ENCODE peak calls at places on chromosome 15, in eight cellular contexts. M is T-helper 9 cell; B is EL; W is AG04449; Z is retina; Q is GM10248; K is stimulated activated CD4-positive, alpha-beta T cell treated with anti-CD3 and anti-CD28 coated beads, Interleukin-15, amount 100 ng/mL, for 24 hours; G is endodermal cell. P is an unnamed sample.

GRCh38 chr15:78369161-78369560 is 29.0 kb downstream of the CRABP1 start:
- DNase-seq in M (no peak), B (no peak), W (no peak), Z (peak; percentile 27), Q (no peak), K (no peak), G (no peak), P (no peak)

GRCh38 chr15:67077641-67078215 is 12.3 kb downstream of the SMAD3 start:
- DNase-seq in M (no peak), B (no peak), W (no peak), Z (no peak), Q (no peak), K (no peak), G (no peak), P (no peak)

GRCh38 chr15:62889734-62890505 is 152.6 kb upstream of the TPM1 start:
- DNase-seq in M (no peak), B (no peak), W (no peak), Z (no peak), Q (no peak), K (no peak), G (no peak), P (no peak)

GRCh38 chr15:39193611-39194010 is 387.3 kb upstream of the THBS1 start:
- DNase-seq in M (no peak), B (no peak), W (no peak), Z (no peak), Q (no peak), K (no peak), G (no peak), P (no peak)

GRCh38 chr15:100686725-100687488 is 84.5 kb downstream of the ASB7 start:
- DNase-seq in M (no peak), B (peak; percentile 74), W (no peak), Z (no peak), Q (no peak), K (no peak), G (no peak), P (no peak)

GRCh38 chr15:90059208-90059985 is 42.9 kb downstream of the IDH2 start:
- DNase-seq in M (peak; percentile 34), B (no peak), W (no peak), Z (no peak), Q (peak; percentile 88), K (peak; percentile 91), G (peak; percentile 90), P (peak; percentile 41)

GRCh38 chr15:71093089-71094024 is 21.9 kb upstream of the THSD4 start:
- DNase-seq in M (no peak), B (peak; percentile 87), W (no peak), Z (no peak), Q (no peak), K (no peak), G (no peak), P (no peak)

GRCh38 chr15:72554471-72555425 is 80.6 kb downstream of the ARIH1 start:
- DNase-seq in M (no peak), B (peak; percentile 69), W (no peak), Z (no peak), Q (no peak), K (peak; percentile 58), G (no peak), P (no peak)

GRCh38 chr15:99100245-99101173 is 4.4 kb upstream of the SYNM start:
- DNase-seq in M (peak; percentile 35), B (peak; percentile 71), W (no peak), Z (peak; percentile 90), Q (peak; percentile 69), K (peak; percentile 75), G (peak; percentile 95), P (peak; percentile 62)

GRCh38 chr15:69035205-69035917 is 20.9 kb downstream of the NOX5 start:
- DNase-seq in M (no peak), B (no peak), W (no peak), Z (no peak), Q (peak; percentile 35), K (no peak), G (peak; percentile 90), P (no peak)

GRCh38 chr15:52261026-52261425 is 34.6 kb downstream of the MYO5C start:
- DNase-seq in M (no peak), B (no peak), W (no peak), Z (no peak), Q (no peak), K (no peak), G (no peak), P (no peak)

GRCh38 chr15:88907111-88907510 is 6.1 kb downstream of the MFGE8 start:
- DNase-seq in M (no peak), B (no peak), W (no peak), Z (no peak), Q (no peak), K (no peak), G (no peak), P (no peak)

GRCh38 chr15:45457641-45458539 is 64.7 kb downstream of the SLC30A4 start:
- DNase-seq in M (peak; percentile 69), B (peak; percentile 88), W (no peak), Z (peak; percentile 91), Q (peak; percentile 67), K (peak; percentile 81), G (peak; percentile 88), P (peak; percentile 32)

GRCh38 chr15:90860942-90861675 is 7.3 kb upstream of the FURIN start:
- DNase-seq in M (no peak), B (no peak), W (no peak), Z (no peak), Q (no peak), K (no peak), G (no peak), P (no peak)

GRCh38 chr15:70526221-70526973 is 237.0 kb downstream of the UACA start:
- DNase-seq in M (no peak), B (peak; percentile 91), W (no peak), Z (peak; percentile 69), Q (peak; percentile 37), K (no peak), G (peak; percentile 34), P (no peak)

GRCh38 chr15:66775127-66776105 is 73.4 kb downstream of the SMAD6 start:
- DNase-seq in M (no peak), B (no peak), W (no peak), Z (peak; percentile 73), Q (no peak), K (no peak), G (no peak), P (no peak)

P was measured in occipital lobe.